ENCODE peak calls at places on chromosomes 3 and 15, in six cellular contexts. One of them, this sample, is unnamed.

GRCh38 chr3:128491900-128492352 is 1.1 kb downstream of the GATA2 start:
- DNase-seq in adrenal gland: no peak
- DNase-seq in mesothelial cell of epicardium: no peak
- DNase-seq in neural progenitor cell: no peak
- DNase-seq in GM13976: no peak
- DNase-seq in MCF 10A: no peak
- DNase-seq in this sample: no peak

GRCh38 chr3:152538518-152538917 is 269.8 kb downstream of the MBNL1 start:
- DNase-seq in GM13976: no peak
- DNase-seq in adrenal gland: no peak
- DNase-seq in neural progenitor cell: no peak
- DNase-seq in mesothelial cell of epicardium: no peak
- DNase-seq in MCF 10A: no peak
- DNase-seq in this sample: no peak

GRCh38 chr3:46960081-46960701 is 16.4 kb downstream of the CCDC12 start:
- DNase-seq in neural progenitor cell: peak
- DNase-seq in adrenal gland: peak
- DNase-seq in MCF 10A: peak
- DNase-seq in GM13976: no peak
- DNase-seq in mesothelial cell of epicardium: no peak
- DNase-seq in this sample: no peak

GRCh38 chr3:194251007-194251406 is 100.1 kb downstream of the CPN2 start:
- DNase-seq in mesothelial cell of epicardium: no peak
- DNase-seq in MCF 10A: no peak
- DNase-seq in adrenal gland: no peak
- DNase-seq in neural progenitor cell: no peak
- DNase-seq in GM13976: no peak
- DNase-seq in this sample: no peak

GRCh38 chr3:12194209-12194608 is 35.5 kb upstream of the TIMP4 start:
- DNase-seq in adrenal gland: peak
- DNase-seq in mesothelial cell of epicardium: no peak
- DNase-seq in MCF 10A: peak
- DNase-seq in GM13976: no peak
- DNase-seq in neural progenitor cell: no peak
- DNase-seq in this sample: no peak

GRCh38 chr3:158470944-158471638 is 99.9 kb upstream of the MLF1 start:
- DNase-seq in MCF 10A: no peak
- DNase-seq in adrenal gland: no peak
- DNase-seq in neural progenitor cell: no peak
- DNase-seq in GM13976: no peak
- DNase-seq in mesothelial cell of epicardium: no peak
- DNase-seq in this sample: no peak

GRCh38 chr15:70528270-70528706 is 235.1 kb downstream of the UACA start:
- DNase-seq in GM13976: peak
- DNase-seq in MCF 10A: no peak
- DNase-seq in mesothelial cell of epicardium: no peak
- DNase-seq in neural progenitor cell: no peak
- DNase-seq in adrenal gland: no peak
- DNase-seq in this sample: peak

GRCh38 chr3:3189102-3189727 is 9.7 kb upstream of the CRBN start:
- DNase-seq in MCF 10A: no peak
- DNase-seq in mesothelial cell of epicardium: no peak
- DNase-seq in GM13976: no peak
- DNase-seq in neural progenitor cell: no peak
- DNase-seq in adrenal gland: peak
- DNase-seq in this sample: no peak

GRCh38 chr15:50862553-50862952 is 45.9 kb upstream of the AP4E1 start:
- DNase-seq in GM13976: no peak
- DNase-seq in mesothelial cell of epicardium: no peak
- DNase-seq in MCF 10A: no peak
- DNase-seq in neural progenitor cell: no peak
- DNase-seq in adrenal gland: no peak
- DNase-seq in this sample: no peak

GRCh38 chr3:37904614-37905047 is 43.0 kb downstream of the CTDSPL start:
- DNase-seq in GM13976: no peak
- DNase-seq in mesothelial cell of epicardium: no peak
- DNase-seq in adrenal gland: no peak
- DNase-seq in neural progenitor cell: peak
- DNase-seq in MCF 10A: peak
- DNase-seq in this sample: no peak

GRCh38 chr15:68729789-68730201 is 90.9 kb downstream of the ANP32A start:
- DNase-seq in adrenal gland: no peak
- DNase-seq in mesothelial cell of epicardium: no peak
- DNase-seq in GM13976: no peak
- DNase-seq in MCF 10A: no peak
- DNase-seq in neural progenitor cell: no peak
- DNase-seq in this sample: no peak

GRCh38 chr15:69727257-69727924 is 274.8 kb downstream of the RPLP1 start:
- DNase-seq in neural progenitor cell: no peak
- DNase-seq in MCF 10A: no peak
- DNase-seq in GM13976: no peak
- DNase-seq in mesothelial cell of epicardium: no peak
- DNase-seq in adrenal gland: no peak
- DNase-seq in this sample: no peak

GRCh38 chr3:73624363-73625123 is at the start of gene PDZRN3:
- DNase-seq in MCF 10A: no peak
- DNase-seq in neural progenitor cell: peak
- DNase-seq in mesothelial cell of epicardium: peak
- DNase-seq in adrenal gland: peak
- DNase-seq in GM13976: peak
- DNase-seq in this sample: no peak

GRCh38 chr3:48215466-48215865 is 7.8 kb upstream of the CAMP start:
- DNase-seq in neural progenitor cell: no peak
- DNase-seq in MCF 10A: peak
- DNase-seq in adrenal gland: peak
- DNase-seq in mesothelial cell of epicardium: no peak
- DNase-seq in GM13976: no peak
- DNase-seq in this sample: no peak

GRCh38 chr3:73600293-73600938 is 24.3 kb downstream of the PDZRN3 start:
- DNase-seq in adrenal gland: no peak
- DNase-seq in GM13976: no peak
- DNase-seq in mesothelial cell of epicardium: no peak
- DNase-seq in MCF 10A: no peak
- DNase-seq in neural progenitor cell: peak
- DNase-seq in this sample: no peak

GRCh38 chr15:92666780-92667179 is 11.2 kb upstream of the FAM174B start:
- DNase-seq in mesothelial cell of epicardium: no peak
- DNase-seq in GM13976: no peak
- DNase-seq in MCF 10A: no peak
- DNase-seq in neural progenitor cell: no peak
- DNase-seq in adrenal gland: peak
- DNase-seq in this sample: no peak

GRCh38 chr3:87761795-87762194 is 297.0 kb downstream of the CGGBP1 start:
- DNase-seq in GM13976: no peak
- DNase-seq in MCF 10A: no peak
- DNase-seq in mesothelial cell of epicardium: no peak
- DNase-seq in neural progenitor cell: no peak
- DNase-seq in adrenal gland: no peak
- DNase-seq in this sample: no peak

GRCh38 chr3:153219147-153219546 is 57.1 kb downstream of the RAP2B start:
- DNase-seq in mesothelial cell of epicardium: no peak
- DNase-seq in neural progenitor cell: no peak
- DNase-seq in adrenal gland: no peak
- DNase-seq in GM13976: no peak
- DNase-seq in MCF 10A: no peak
- DNase-seq in this sample: no peak

DNA sequence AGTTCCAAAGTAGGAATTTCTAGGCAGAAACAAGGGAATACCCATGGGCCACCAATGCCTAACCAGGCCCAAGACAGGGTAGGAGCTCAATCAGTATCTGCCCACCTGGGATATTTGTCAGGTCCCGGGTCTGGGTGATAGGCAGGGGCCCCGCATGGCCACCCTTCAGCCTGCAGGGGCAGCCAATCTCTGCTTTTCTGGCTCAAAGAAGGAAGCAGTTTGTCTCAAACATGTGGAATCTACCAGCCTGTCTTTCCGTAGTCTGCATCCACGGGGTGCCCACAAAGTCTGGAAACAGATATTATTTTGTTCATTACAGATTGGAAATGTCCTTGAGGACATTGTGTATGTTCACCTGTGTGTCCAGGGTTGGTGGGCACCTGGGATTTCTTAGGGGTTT is 56.2 kb downstream of the CEMIP start:
- DNase-seq in mesothelial cell of epicardium: no peak
- DNase-seq in GM13976: no peak
- DNase-seq in adrenal gland: no peak
- DNase-seq in neural progenitor cell: peak
- DNase-seq in MCF 10A: no peak
- DNase-seq in this sample: no peak
- TF ChIP-seq CTCF in mesothelial cell of epicardium: no peak
- TF ChIP-seq CTCF in GM13976: no peak
- TF ChIP-seq CTCF in adrenal gland: no peak
- TF ChIP-seq CTCF in neural progenitor cell: peak
- TF ChIP-seq CTCF in MCF 10A: no peak
- TF ChIP-seq CTCF in this sample: no peak

DNA sequence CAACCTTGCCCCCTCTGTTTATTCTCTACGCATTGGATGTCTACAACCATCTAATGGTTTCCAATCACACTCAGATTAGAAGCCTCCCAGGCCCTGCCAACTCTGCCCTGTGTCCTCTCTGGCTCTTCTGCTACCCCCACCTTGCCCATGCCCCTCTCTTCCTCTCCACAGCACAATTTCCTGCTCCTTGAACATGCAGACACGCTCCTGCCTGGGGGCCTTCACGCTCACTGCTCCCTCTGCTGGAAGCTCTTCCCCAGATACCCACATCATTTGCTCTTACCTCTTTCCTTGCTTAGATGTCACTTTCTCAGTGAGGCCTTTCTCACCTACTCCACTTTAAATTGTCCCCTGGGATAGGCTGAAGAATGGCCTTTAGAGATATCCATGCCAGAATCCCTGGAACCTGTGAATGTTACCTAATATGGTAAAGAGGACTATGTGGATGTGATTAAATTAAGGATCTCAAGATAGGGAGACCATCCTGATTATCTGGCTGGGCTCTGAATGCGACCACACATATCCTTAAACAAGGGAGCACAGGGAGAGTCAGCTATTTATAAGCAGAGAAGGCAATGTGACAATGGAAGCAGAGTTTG is 9.9 kb downstream of the KY start:
- DNase-seq in neural progenitor cell: peak
- DNase-seq in mesothelial cell of epicardium: no peak
- DNase-seq in adrenal gland: no peak
- DNase-seq in MCF 10A: peak
- DNase-seq in GM13976: no peak
- DNase-seq in this sample: no peak
- TF ChIP-seq CTCF in neural progenitor cell: peak
- TF ChIP-seq CTCF in mesothelial cell of epicardium: peak
- TF ChIP-seq CTCF in adrenal gland: peak
- TF ChIP-seq CTCF in MCF 10A: peak
- TF ChIP-seq CTCF in GM13976: peak
- TF ChIP-seq CTCF in this sample: peak

GRCh38 chr3:114437897-114438296 is 144.1 kb downstream of the TIGIT start:
- DNase-seq in neural progenitor cell: no peak
- DNase-seq in MCF 10A: no peak
- DNase-seq in mesothelial cell of epicardium: no peak
- DNase-seq in GM13976: no peak
- DNase-seq in adrenal gland: no peak
- DNase-seq in this sample: no peak
- TF ChIP-seq CTCF in neural progenitor cell: no peak
- TF ChIP-seq CTCF in MCF 10A: no peak
- TF ChIP-seq CTCF in mesothelial cell of epicardium: no peak
- TF ChIP-seq CTCF in GM13976: no peak
- TF ChIP-seq CTCF in adrenal gland: no peak
- TF ChIP-seq CTCF in this sample: no peak

GRCh38 chr3:155854147-155854940 is at the start of gene SLC33A1:
- DNase-seq in adrenal gland: peak
- DNase-seq in mesothelial cell of epicardium: peak
- DNase-seq in neural progenitor cell: peak
- DNase-seq in GM13976: peak
- DNase-seq in MCF 10A: peak
- DNase-seq in this sample: peak

GRCh38 chr3:155847993-155848392 is 6.2 kb downstream of the SLC33A1 start:
- DNase-seq in mesothelial cell of epicardium: no peak
- DNase-seq in MCF 10A: no peak
- DNase-seq in neural progenitor cell: no peak
- DNase-seq in adrenal gland: no peak
- DNase-seq in GM13976: no peak
- DNase-seq in this sample: no peak

GRCh38 chr3:155853214-155854146 is 747 bp downstream of the SLC33A1 start:
- DNase-seq in adrenal gland: peak
- DNase-seq in GM13976: peak
- DNase-seq in MCF 10A: peak
- DNase-seq in neural progenitor cell: peak
- DNase-seq in mesothelial cell of epicardium: no peak
- DNase-seq in this sample: no peak
- TF ChIP-seq CTCF in adrenal gland: peak
- TF ChIP-seq CTCF in GM13976: no peak
- TF ChIP-seq CTCF in MCF 10A: no peak
- TF ChIP-seq CTCF in neural progenitor cell: peak
- TF ChIP-seq CTCF in mesothelial cell of epicardium: no peak
- TF ChIP-seq CTCF in this sample: no peak

This sample was measured in GM10248.